ENCODE peak calls at places on chromosomes 3 and 15, in four cellular contexts. One of them, this sample, is unnamed.

GRCh38 chr3:192445768-192446644 is 281.3 kb downstream of the FGF12 start:
- DNase-seq in NCI-H1930: peak
- DNase-seq in activated CD8-positive, alpha-beta memory T cell treated with anti-CD3 and anti-CD28 coated beads for 1 hour: no peak
- DNase-seq in dorsolateral prefrontal cortex: peak
- DNase-seq in this sample: no peak

GRCh38 chr3:122886951-122887350 is 92.1 kb downstream of the SLC49A4 start:
- DNase-seq in NCI-H1930: no peak
- DNase-seq in activated CD8-positive, alpha-beta memory T cell treated with anti-CD3 and anti-CD28 coated beads for 1 hour: no peak
- DNase-seq in dorsolateral prefrontal cortex: no peak
- DNase-seq in this sample: no peak

GRCh38 chr3:58058654-58059263 is 50.5 kb downstream of the FLNB start:
- DNase-seq in NCI-H1930: no peak
- DNase-seq in activated CD8-positive, alpha-beta memory T cell treated with anti-CD3 and anti-CD28 coated beads for 1 hour: no peak
- DNase-seq in dorsolateral prefrontal cortex: no peak
- DNase-seq in this sample: peak

GRCh38 chr3:93973160-93974126 is at the start of gene PROS1:
- DNase-seq in NCI-H1930: peak
- DNase-seq in activated CD8-positive, alpha-beta memory T cell treated with anti-CD3 and anti-CD28 coated beads for 1 hour: peak
- DNase-seq in dorsolateral prefrontal cortex: peak
- DNase-seq in this sample: no peak

GRCh38 chr3:14235896-14236295 is 57.3 kb downstream of the LSM3 start:
- DNase-seq in NCI-H1930: no peak
- DNase-seq in activated CD8-positive, alpha-beta memory T cell treated with anti-CD3 and anti-CD28 coated beads for 1 hour: no peak
- DNase-seq in dorsolateral prefrontal cortex: no peak
- DNase-seq in this sample: no peak

GRCh38 chr15:43376017-43376705 is 5.3 kb downstream of the TUBGCP4 start:
- DNase-seq in NCI-H1930: peak
- DNase-seq in activated CD8-positive, alpha-beta memory T cell treated with anti-CD3 and anti-CD28 coated beads for 1 hour: no peak
- DNase-seq in dorsolateral prefrontal cortex: no peak
- DNase-seq in this sample: no peak

GRCh38 chr3:54771050-54771449 is 156.8 kb downstream of the LRTM1 start:
- DNase-seq in NCI-H1930: no peak
- DNase-seq in activated CD8-positive, alpha-beta memory T cell treated with anti-CD3 and anti-CD28 coated beads for 1 hour: no peak
- DNase-seq in dorsolateral prefrontal cortex: no peak
- DNase-seq in this sample: no peak

GRCh38 chr15:94965593-94965992 is 734.2 kb downstream of the MCTP2 start:
- DNase-seq in NCI-H1930: no peak
- DNase-seq in activated CD8-positive, alpha-beta memory T cell treated with anti-CD3 and anti-CD28 coated beads for 1 hour: no peak
- DNase-seq in dorsolateral prefrontal cortex: no peak
- DNase-seq in this sample: no peak

GRCh38 chr3:126180477-126181397 is at the start of gene ALDH1L1:
- DNase-seq in NCI-H1930: peak
- DNase-seq in activated CD8-positive, alpha-beta memory T cell treated with anti-CD3 and anti-CD28 coated beads for 1 hour: no peak
- DNase-seq in dorsolateral prefrontal cortex: peak
- DNase-seq in this sample: no peak

This sample was measured in BJ.